ENCODE peak calls at places on chromosomes 4 and X, in nine cellular contexts. G is RWPE1; L is A549; Q is CD8-positive, alpha-beta T cell; K is natural killer cell; C is Calu3; W is Caco-2; Z is breast epithelium; R is lower leg skin. H is an unnamed sample.

GRCh38 chr4:74932832-74933561 is at the start of gene PARM1:
- DNase-seq in G (peak), L (peak), Q (no peak), K (no peak), C (peak), W (peak), Z (peak), R (peak), H (peak)

GRCh38 chr4:2929469-2929868 is 33.7 kb downstream of the NOP14 start:
- DNase-seq in G (no peak), L (no peak), Q (no peak), K (no peak), C (no peak), W (peak), Z (no peak), R (peak), H (no peak)

GRCh38 chr4:88908003-88908402 is 149.0 kb downstream of the FAM13A start:
- DNase-seq in G (no peak), L (no peak), Q (no peak), K (no peak), C (no peak), W (no peak), Z (no peak), R (no peak), H (no peak)

GRCh38 chrX:124018031-124018430 is 56.5 kb downstream of the STAG2 start:
- DNase-seq in G (no peak), L (no peak), Q (no peak), K (no peak), C (no peak), W (no peak), Z (no peak), R (no peak), H (no peak)

GRCh38 chr4:84573738-84574720 is 8.9 kb upstream of the CDS1 start:
- DNase-seq in G (no peak), L (peak), Q (no peak), K (no peak), C (no peak), W (no peak), Z (no peak), R (no peak), H (no peak)

GRCh38 chrX:119455264-119455663 is 13.0 kb upstream of the SLC25A5 start:
- DNase-seq in G (peak), L (peak), Q (no peak), K (no peak), C (no peak), W (no peak), Z (no peak), R (no peak), H (no peak)

GRCh38 chr4:111434581-111434980 is 710.7 kb upstream of the FAM241A start:
- DNase-seq in G (peak), L (no peak), Q (no peak), K (no peak), C (no peak), W (no peak), Z (no peak), R (no peak), H (no peak)

GRCh38 chrX:129622757-129623301 is 31.9 kb downstream of the APLN start:
- DNase-seq in G (no peak), L (no peak), Q (no peak), K (no peak), C (no peak), W (peak), Z (peak), R (no peak), H (no peak)

GRCh38 chrX:11105080-11105479 is 6.1 kb upstream of the HCCS start:
- DNase-seq in G (peak), L (peak), Q (no peak), K (no peak), C (no peak), W (no peak), Z (no peak), R (no peak), H (no peak)

GRCh38 chr4:111268769-111269414 is 646.0 kb upstream of the PITX2 start:
- DNase-seq in G (no peak), L (no peak), Q (no peak), K (no peak), C (no peak), W (no peak), Z (no peak), R (no peak), H (no peak)

GRCh38 chrX:94058728-94059382 is 384.8 kb downstream of the FAM133A start:
- DNase-seq in G (peak), L (peak), Q (no peak), K (no peak), C (peak), W (no peak), Z (no peak), R (no peak), H (no peak)

GRCh38 chr4:61795998-61796397 is 595.9 kb downstream of the ADGRL3 start:
- DNase-seq in G (no peak), L (no peak), Q (no peak), K (no peak), C (no peak), W (no peak), Z (no peak), R (no peak), H (no peak)

GRCh38 chr4:59748433-59748832 is 1451.7 kb upstream of the ADGRL3 start:
- DNase-seq in G (no peak), L (no peak), Q (no peak), K (no peak), C (no peak), W (no peak), Z (no peak), R (no peak), H (no peak)

GRCh38 chr4:112968456-112969159 is 80.8 kb upstream of the ANK2 start:
- DNase-seq in G (no peak), L (no peak), Q (no peak), K (no peak), C (no peak), W (no peak), Z (no peak), R (no peak), H (no peak)

GRCh38 chrX:19593684-19594083 is 78.4 kb upstream of the MAP3K15 start:
- DNase-seq in G (peak), L (peak), Q (peak), K (no peak), C (peak), W (no peak), Z (no peak), R (no peak), H (no peak)

GRCh38 chrX:16643160-16643559 is 6.8 kb upstream of the S100G start:
- DNase-seq in G (peak), L (no peak), Q (no peak), K (no peak), C (no peak), W (no peak), Z (no peak), R (no peak), H (no peak)

GRCh38 chr4:168408620-168409019 is 71.7 kb downstream of the DDX60L start:
- DNase-seq in G (peak), L (peak), Q (no peak), K (no peak), C (no peak), W (no peak), Z (peak), R (no peak), H (no peak)

GRCh38 chr4:34422472-34422871 is 1821.8 kb downstream of the ARAP2 start:
- DNase-seq in G (no peak), L (peak), Q (no peak), K (no peak), C (no peak), W (no peak), Z (no peak), R (no peak), H (no peak)

GRCh38 chr4:183272384-183272783 is 47.7 kb downstream of the CLDN22 start:
- DNase-seq in G (no peak), L (no peak), Q (no peak), K (no peak), C (no peak), W (no peak), Z (no peak), R (no peak), H (no peak)

GRCh38 chr4:4427886-4428285 is 41.0 kb downstream of the NSG1 start:
- DNase-seq in G (no peak), L (no peak), Q (no peak), K (no peak), C (no peak), W (no peak), Z (no peak), R (no peak), H (no peak)

GRCh38 chr4:29908276-29908675 is 811.9 kb upstream of the PCDH7 start:
- DNase-seq in G (no peak), L (no peak), Q (no peak), K (no peak), C (no peak), W (no peak), Z (no peak), R (no peak), H (no peak)

GRCh38 chrX:38142598-38142997 is 78.1 kb downstream of the SRPX start:
- DNase-seq in G (no peak), L (no peak), Q (no peak), K (no peak), C (no peak), W (no peak), Z (no peak), R (no peak), H (no peak)

GRCh38 chr4:81358173-81358572 is 113.5 kb downstream of the RASGEF1B start:
- DNase-seq in G (no peak), L (no peak), Q (no peak), K (no peak), C (no peak), W (no peak), Z (no peak), R (no peak), H (no peak)

GRCh38 chr4:183467246-183467645 is 22.8 kb downstream of the CDKN2AIP start:
- DNase-seq in G (no peak), L (no peak), Q (no peak), K (no peak), C (no peak), W (no peak), Z (no peak), R (no peak), H (no peak)

GRCh38 chrX:44152867-44153266 is 179.7 kb upstream of the NDP start:
- DNase-seq in G (peak), L (peak), Q (no peak), K (no peak), C (no peak), W (no peak), Z (no peak), R (no peak), H (no peak)

GRCh38 chr4:62457356-62457755 is 1257.2 kb downstream of the ADGRL3 start:
- DNase-seq in G (peak), L (no peak), Q (no peak), K (no peak), C (no peak), W (no peak), Z (no peak), R (no peak), H (no peak)

GRCh38 chr4:1551211-1551610 is 132.9 kb downstream of the FAM53A start:
- DNase-seq in G (no peak), L (no peak), Q (no peak), K (no peak), C (no peak), W (no peak), Z (no peak), R (no peak), H (no peak)

GRCh38 chrX:16476009-16476408 is 173.9 kb upstream of the S100G start:
- DNase-seq in G (no peak), L (no peak), Q (no peak), K (no peak), C (no peak), W (no peak), Z (no peak), R (no peak), H (no peak)

GRCh38 chr4:152778656-152779512 is 646 bp downstream of the TIGD4 start:
- DNase-seq in G (peak), L (peak), Q (peak), K (peak), C (peak), W (no peak), Z (no peak), R (peak), H (peak)

GRCh38 chr4:20580907-20581306 is 119.4 kb upstream of the PACRGL start:
- DNase-seq in G (no peak), L (no peak), Q (no peak), K (no peak), C (no peak), W (no peak), Z (no peak), R (no peak), H (no peak)

GRCh38 chrX:56794831-56795230 is 65.8 kb downstream of the NBDY start:
- DNase-seq in G (no peak), L (no peak), Q (no peak), K (no peak), C (no peak), W (no peak), Z (no peak), R (peak), H (no peak)

GRCh38 chrX:46376246-46376885 is 168.9 kb downstream of the ZNF674 start:
- DNase-seq in G (peak), L (peak), Q (peak), K (no peak), C (peak), W (peak), Z (peak), R (no peak), H (no peak)
- TF ChIP-seq CTCF in G (no peak), L (peak), Q (no peak), K (no peak), C (peak), W (peak), Z (no peak), R (no peak), H (no peak)

GRCh38 chrX:31213941-31214340 is 142.1 kb upstream of the FTHL17 start:
- DNase-seq in G (peak), L (no peak), Q (no peak), K (no peak), C (peak), W (no peak), Z (no peak), R (no peak), H (no peak)
- TF ChIP-seq CTCF in G (peak), L (no peak), Q (no peak), K (no peak), C (no peak), W (peak), Z (no peak), R (no peak), H (no peak)

GRCh38 chrX:31423575-31424284 is 351.9 kb upstream of the FTHL17 start:
- DNase-seq in G (peak), L (peak), Q (no peak), K (no peak), C (peak), W (peak), Z (no peak), R (no peak), H (no peak)
- TF ChIP-seq CTCF in G (no peak), L (no peak), Q (no peak), K (no peak), C (peak), W (peak), Z (no peak), R (no peak), H (no peak)

GRCh38 chr4:177490769-177491168 is 48.5 kb upstream of the AGA start:
- DNase-seq in G (no peak), L (no peak), Q (no peak), K (no peak), C (no peak), W (no peak), Z (no peak), R (no peak), H (no peak)

GRCh38 chr4:177489847-177490246 is 47.6 kb upstream of the AGA start:
- DNase-seq in G (no peak), L (no peak), Q (no peak), K (no peak), C (no peak), W (no peak), Z (no peak), R (no peak), H (no peak)

GRCh38 chr4:177484613-177485021 is 42.4 kb upstream of the AGA start:
- DNase-seq in G (peak), L (peak), Q (no peak), K (no peak), C (peak), W (no peak), Z (no peak), R (no peak), H (no peak)

GRCh38 chr4:177485528-177485927 is 43.3 kb upstream of the AGA start:
- DNase-seq in G (no peak), L (peak), Q (no peak), K (no peak), C (no peak), W (no peak), Z (no peak), R (no peak), H (no peak)

DNA sequence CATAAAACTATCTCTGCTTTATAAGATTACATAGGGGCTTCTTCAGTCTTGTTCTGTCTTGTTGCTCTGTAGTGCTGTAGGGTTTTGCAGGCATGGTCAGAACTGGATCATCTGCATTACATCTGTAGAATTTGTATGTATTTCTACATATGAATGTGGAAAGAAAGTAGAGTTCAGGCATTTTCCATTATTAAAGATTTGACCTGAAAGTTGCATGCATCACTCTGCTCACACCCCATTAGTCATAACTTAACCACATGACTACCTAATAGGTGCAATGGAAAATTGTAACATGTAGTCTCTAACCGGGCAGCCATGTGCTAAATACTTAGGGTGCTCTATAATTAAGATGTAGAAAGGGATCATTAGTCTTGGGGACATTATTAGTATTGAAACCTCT is 45.7 kb upstream of the AGA start:
- DNase-seq in G (no peak), L (no peak), Q (no peak), K (no peak), C (no peak), W (no peak), Z (no peak), R (no peak), H (no peak)
- TF ChIP-seq CTCF in G (no peak), L (no peak), Q (no peak), K (no peak), C (no peak), W (no peak), Z (no peak), R (no peak), H (no peak)

DNA sequence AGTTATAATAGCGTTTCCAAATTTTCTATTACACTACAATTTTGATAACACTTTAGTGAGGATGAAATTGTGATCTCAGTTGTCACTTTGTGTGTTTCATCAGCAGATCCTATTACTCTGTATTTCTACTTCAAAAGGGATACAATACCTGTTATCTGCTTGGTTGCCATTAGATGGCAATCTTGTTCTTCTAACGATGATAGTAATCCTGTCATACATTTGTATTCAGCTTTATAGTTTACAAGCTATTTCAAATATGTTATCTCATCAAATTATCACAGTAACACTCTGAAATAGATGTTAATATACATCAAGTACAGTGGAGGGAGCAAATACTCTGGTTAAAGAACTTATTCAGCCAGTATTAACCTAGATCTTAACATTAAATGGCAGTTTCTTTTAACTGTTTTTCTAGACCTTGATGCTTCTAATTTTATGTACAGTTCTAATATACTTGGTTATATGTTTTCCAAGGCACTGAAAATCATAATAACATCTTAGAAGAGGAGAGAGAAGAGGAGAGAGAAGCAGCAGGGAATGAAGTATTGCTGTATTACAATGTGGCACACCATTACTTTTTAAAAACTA is 292.0 kb downstream of the CCSER1 start:
- DNase-seq in G (peak), L (peak), Q (no peak), K (no peak), C (no peak), W (no peak), Z (no peak), R (no peak), H (no peak)
- TF ChIP-seq CTCF in G (peak), L (peak), Q (no peak), K (no peak), C (peak), W (peak), Z (peak), R (no peak), H (no peak)

GRCh38 chr4:10593130-10593529 is 91.4 kb downstream of the CLNK start:
- DNase-seq in G (no peak), L (no peak), Q (no peak), K (no peak), C (no peak), W (peak), Z (no peak), R (no peak), H (no peak)
- TF ChIP-seq CTCF in G (no peak), L (no peak), Q (no peak), K (no peak), C (no peak), W (no peak), Z (no peak), R (no peak), H (no peak)

GRCh38 chrX:102155806-102156179 is at the start of gene BEX5:
- DNase-seq in G (peak), L (no peak), Q (peak), K (no peak), C (peak), W (no peak), Z (peak), R (peak), H (no peak)

GRCh38 chrX:102154900-102155805 is 624 bp downstream of the BEX5 start:
- DNase-seq in G (no peak), L (no peak), Q (peak), K (no peak), C (peak), W (no peak), Z (no peak), R (peak), H (no peak)

GRCh38 chrX:102154218-102154860 is 1.4 kb downstream of the BEX5 start:
- DNase-seq in G (no peak), L (no peak), Q (no peak), K (no peak), C (peak), W (no peak), Z (no peak), R (no peak), H (no peak)
- TF ChIP-seq CTCF in G (no peak), L (no peak), Q (peak), K (no peak), C (no peak), W (no peak), Z (no peak), R (no peak), H (no peak)

GRCh38 chrX:100695302-100695701 is 36.6 kb downstream of the SYTL4 start:
- DNase-seq in G (no peak), L (no peak), Q (no peak), K (no peak), C (no peak), W (no peak), Z (no peak), R (no peak), H (no peak)

GRCh38 chrX:100700809-100701208 is 31.1 kb downstream of the SYTL4 start:
- DNase-seq in G (no peak), L (no peak), Q (no peak), K (no peak), C (no peak), W (no peak), Z (no peak), R (no peak), H (no peak)

GRCh38 chrX:100696699-100697351 is 35.1 kb downstream of the SYTL4 start:
- DNase-seq in G (no peak), L (no peak), Q (no peak), K (no peak), C (no peak), W (no peak), Z (no peak), R (no peak), H (no peak)

DNA sequence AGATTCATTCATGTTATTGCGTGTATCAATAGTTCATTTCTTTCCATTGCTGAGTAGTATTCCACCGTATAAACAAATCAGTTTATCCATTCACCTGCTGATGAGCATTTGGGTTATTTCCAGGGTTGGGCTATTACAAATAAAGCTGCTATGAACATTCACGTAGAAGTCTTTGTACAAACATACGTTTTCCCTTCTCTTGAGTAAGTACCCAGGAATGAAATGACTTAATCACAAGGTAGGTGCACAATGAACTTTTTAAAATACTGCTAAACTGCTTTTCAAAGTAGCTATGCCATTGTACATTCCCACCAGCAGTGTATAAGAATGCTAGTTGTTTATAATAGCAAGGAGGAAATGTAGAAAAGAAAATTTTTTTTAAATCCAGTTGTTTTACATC is 35.9 kb downstream of the SYTL4 start:
- DNase-seq in G (no peak), L (peak), Q (no peak), K (no peak), C (no peak), W (no peak), Z (no peak), R (no peak), H (no peak)
- TF ChIP-seq CTCF in G (no peak), L (no peak), Q (no peak), K (no peak), C (no peak), W (no peak), Z (no peak), R (no peak), H (no peak)